ENCODE peak calls at places on chromosomes 13 and 19, in five cellular contexts. Z, C, Y, R and P are unnamed samples.

GRCh38 chr19:38277969-38278680 is 13.8 kb downstream of the SPINT2 start:
- DNase-seq in R (no peak), Y (no peak), C (no peak), Z (no peak), P (no peak)

GRCh38 chr19:40778865-40779284 is 828 bp downstream of the RAB4B start:
- DNase-seq in Y (no peak), C (peak; percentile 57), Z (no peak), R (no peak), P (no peak)

GRCh38 chr13:90414691-90415596 is 932.5 kb upstream of the MIR17HG start:
- DNase-seq in Y (no peak), C (no peak), R (no peak), Z (no peak), P (no peak)

GRCh38 chr13:106145997-106146864 is 389.2 kb downstream of the EFNB2 start:
- DNase-seq in C (peak; percentile 16), Z (no peak), Y (no peak), R (no peak), P (no peak)

GRCh38 chr13:71751074-71751473 is 115.9 kb downstream of the DACH1 start:
- DNase-seq in R (no peak), Z (no peak), Y (no peak), C (no peak), P (no peak)

GRCh38 chr19:45419396-45419795 is 4.3 kb downstream of the ERCC1 start:
- DNase-seq in R (peak; percentile 36), C (no peak), Y (no peak), Z (no peak), P (peak; percentile 73)

GRCh38 chr13:98142427-98143156 is at the start of gene FARP1:
- DNase-seq in Y (peak; percentile 91), Z (no peak), R (no peak), C (peak; percentile 95), P (no peak)

GRCh38 chr13:25978961-25979360 is 72.9 kb downstream of the SHISA2 start:
- DNase-seq in Z (no peak), C (no peak), R (no peak), Y (no peak), P (no peak)

GRCh38 chr13:113663934-113664333 is 3.1 kb upstream of the GRK1 start:
- DNase-seq in Z (no peak), R (no peak), Y (no peak), C (no peak), P (no peak)

GRCh38 chr13:73800011-73800410 is 334.2 kb downstream of the KLF12 start:
- DNase-seq in R (no peak), Z (no peak), Y (no peak), C (no peak), P (no peak)

GRCh38 chr19:20969498-20969897 is 46.4 kb downstream of the ZNF85 start:
- DNase-seq in Y (no peak), R (no peak), C (no peak), Z (no peak), P (no peak)

GRCh38 chr19:45423589-45424190 is at the start of gene ERCC1:
- DNase-seq in Y (peak; percentile 96), R (peak; percentile 77), C (peak; percentile 98), Z (peak; percentile 84), P (peak; percentile 94)

GRCh38 chr13:99740261-99740979 is 231.1 kb downstream of the ZIC5 start:
- DNase-seq in Y (no peak), R (no peak), Z (no peak), C (no peak), P (no peak)

GRCh38 chr13:31377946-31378345 is 178.2 kb downstream of the B3GLCT start:
- DNase-seq in Y (no peak), C (no peak), Z (no peak), R (no peak), P (no peak)

GRCh38 chr19:4972509-4973230 is 3.8 kb downstream of the KDM4B start:
- DNase-seq in Y (no peak), C (no peak), R (no peak), Z (no peak), P (no peak)

GRCh38 chr13:114127473-114128347 is 4.7 kb downstream of the RASA3 start:
- DNase-seq in R (no peak), C (no peak), Y (no peak), Z (no peak), P (no peak)

GRCh38 chr13:42283574-42283973 is 11.6 kb downstream of the AKAP11 start:
- DNase-seq in C (no peak), R (no peak), Y (no peak), Z (no peak), P (no peak)

GRCh38 chr19:36441339-36441738 is 22.9 kb upstream of the ZFP82 start:
- DNase-seq in C (no peak), R (no peak), Z (no peak), Y (no peak), P (no peak)

GRCh38 chr19:46353730-46354528 is 7.0 kb downstream of the PPP5C start:
- DNase-seq in Z (no peak), C (no peak), R (no peak), Y (no peak), P (no peak)

GRCh38 chr13:107788464-107789165 is 426.7 kb downstream of the LIG4 start:
- DNase-seq in Y (no peak), Z (no peak), R (no peak), C (no peak), P (no peak)

GRCh38 chr19:3224346-3225325 is at the start of gene CELF5:
- DNase-seq in C (peak; percentile 80), Z (peak; percentile 53), Y (peak; percentile 52), R (peak; percentile 76), P (peak; percentile 66)

GRCh38 chr19:18456974-18457373 is 19.0 kb upstream of the ISYNA1 start:
- DNase-seq in R (no peak), Y (no peak), Z (no peak), C (no peak), P (no peak)

GRCh38 chr13:95091755-95092154 is 209.5 kb downstream of the ABCC4 start:
- DNase-seq in R (no peak), Y (no peak), Z (no peak), C (no peak), P (no peak)

GRCh38 chr13:97905517-97905916 is 48.0 kb upstream of the IPO5 start:
- DNase-seq in Y (no peak), Z (no peak), R (no peak), C (no peak), P (no peak)